ENCODE peak calls at places on chromosomes 7 and 10, in six cellular contexts. One of them, this sample, is unnamed.

GRCh38 chr10:123842692-123843385 is 48.8 kb downstream of the CPXM2 start:
- DNase-seq in GM23248: no peak
- DNase-seq in A549: no peak
- DNase-seq in tibial nerve: no peak
- DNase-seq in CD4-positive, CD25-positive, alpha-beta regulatory T cell: no peak
- DNase-seq in AG04450: no peak
- DNase-seq in this sample: no peak

GRCh38 chr10:4937346-4937745 is 25.9 kb upstream of the AKR1C1 start:
- DNase-seq in AG04450: no peak
- DNase-seq in GM23248: no peak
- DNase-seq in CD4-positive, CD25-positive, alpha-beta regulatory T cell: no peak
- DNase-seq in A549: no peak
- DNase-seq in tibial nerve: no peak
- DNase-seq in this sample: no peak

GRCh38 chr10:95435548-95436279 is 125.5 kb downstream of the SORBS1 start:
- DNase-seq in tibial nerve: no peak
- DNase-seq in AG04450: no peak
- DNase-seq in GM23248: no peak
- DNase-seq in A549: no peak
- DNase-seq in CD4-positive, CD25-positive, alpha-beta regulatory T cell: no peak
- DNase-seq in this sample: no peak

GRCh38 chr10:132938472-132939329 is 3.7 kb downstream of the CFAP46 start:
- DNase-seq in GM23248: peak; percentile 33
- DNase-seq in A549: peak; percentile 40
- DNase-seq in CD4-positive, CD25-positive, alpha-beta regulatory T cell: no peak
- DNase-seq in tibial nerve: no peak
- DNase-seq in AG04450: no peak
- DNase-seq in this sample: no peak

GRCh38 chr7:78530351-78530750 is 731.8 kb downstream of the PHTF2 start:
- DNase-seq in A549: peak; percentile 5
- DNase-seq in AG04450: peak; percentile 15
- DNase-seq in tibial nerve: no peak
- DNase-seq in GM23248: peak; percentile 89
- DNase-seq in CD4-positive, CD25-positive, alpha-beta regulatory T cell: no peak
- DNase-seq in this sample: no peak

GRCh38 chr10:46520941-46521340 is 35.5 kb downstream of the GPRIN2 start:
- DNase-seq in A549: no peak
- DNase-seq in tibial nerve: peak; percentile 7
- DNase-seq in GM23248: peak; percentile 56
- DNase-seq in AG04450: no peak
- DNase-seq in CD4-positive, CD25-positive, alpha-beta regulatory T cell: no peak
- DNase-seq in this sample: no peak

GRCh38 chr10:15123749-15124184 is 26.6 kb downstream of the RPP38 start:
- DNase-seq in GM23248: peak; percentile 79
- DNase-seq in CD4-positive, CD25-positive, alpha-beta regulatory T cell: no peak
- DNase-seq in A549: no peak
- DNase-seq in AG04450: peak; percentile 30
- DNase-seq in tibial nerve: no peak
- DNase-seq in this sample: no peak

GRCh38 chr7:128448751-128449300 is 6.9 kb upstream of the HILPDA start:
- DNase-seq in tibial nerve: no peak
- DNase-seq in A549: no peak
- DNase-seq in CD4-positive, CD25-positive, alpha-beta regulatory T cell: no peak
- DNase-seq in AG04450: no peak
- DNase-seq in GM23248: no peak
- DNase-seq in this sample: no peak

GRCh38 chr7:47844311-47844710 is 104.0 kb downstream of the PKD1L1 start:
- DNase-seq in tibial nerve: no peak
- DNase-seq in GM23248: no peak
- DNase-seq in CD4-positive, CD25-positive, alpha-beta regulatory T cell: no peak
- DNase-seq in AG04450: no peak
- DNase-seq in A549: no peak
- DNase-seq in this sample: no peak

GRCh38 chr7:18405731-18406130 is 89.8 kb upstream of the HDAC9 start:
- DNase-seq in GM23248: no peak
- DNase-seq in CD4-positive, CD25-positive, alpha-beta regulatory T cell: no peak
- DNase-seq in AG04450: no peak
- DNase-seq in A549: no peak
- DNase-seq in tibial nerve: no peak
- DNase-seq in this sample: no peak

GRCh38 chr10:115417585-115418265 is 324.6 kb downstream of the ATRNL1 start:
- DNase-seq in A549: peak; percentile 54
- DNase-seq in CD4-positive, CD25-positive, alpha-beta regulatory T cell: no peak
- DNase-seq in tibial nerve: no peak
- DNase-seq in GM23248: peak; percentile 20
- DNase-seq in AG04450: peak; percentile 6
- DNase-seq in this sample: no peak

GRCh38 chr10:77297370-77297692 is 340.3 kb downstream of the KCNMA1 start:
- DNase-seq in tibial nerve: no peak
- DNase-seq in CD4-positive, CD25-positive, alpha-beta regulatory T cell: no peak
- DNase-seq in A549: peak; percentile 25
- DNase-seq in GM23248: peak; percentile 55
- DNase-seq in AG04450: no peak
- DNase-seq in this sample: no peak

GRCh38 chr10:74208081-74208480 is 57.1 kb downstream of the ADK start:
- DNase-seq in CD4-positive, CD25-positive, alpha-beta regulatory T cell: no peak
- DNase-seq in A549: no peak
- DNase-seq in tibial nerve: no peak
- DNase-seq in AG04450: no peak
- DNase-seq in GM23248: no peak
- DNase-seq in this sample: no peak

GRCh38 chr10:6398419-6398818 is 181.7 kb downstream of the PRKCQ start:
- DNase-seq in GM23248: peak; percentile 22
- DNase-seq in AG04450: no peak
- DNase-seq in A549: no peak
- DNase-seq in tibial nerve: no peak
- DNase-seq in CD4-positive, CD25-positive, alpha-beta regulatory T cell: no peak
- DNase-seq in this sample: no peak

GRCh38 chr10:63711361-63711760 is 190.2 kb downstream of the REEP3 start:
- DNase-seq in CD4-positive, CD25-positive, alpha-beta regulatory T cell: no peak
- DNase-seq in tibial nerve: no peak
- DNase-seq in A549: no peak
- DNase-seq in AG04450: no peak
- DNase-seq in GM23248: no peak
- DNase-seq in this sample: no peak

GRCh38 chr7:151083071-151083823 is at the start of gene TMUB1:
- DNase-seq in GM23248: peak; percentile 82
- DNase-seq in AG04450: no peak
- DNase-seq in CD4-positive, CD25-positive, alpha-beta regulatory T cell: peak; percentile 89
- DNase-seq in A549: peak; percentile 64
- DNase-seq in tibial nerve: no peak
- DNase-seq in this sample: peak; percentile 86

GRCh38 chr7:31398815-31399214 is 58.3 kb upstream of the NEUROD6 start:
- DNase-seq in tibial nerve: no peak
- DNase-seq in CD4-positive, CD25-positive, alpha-beta regulatory T cell: no peak
- DNase-seq in A549: peak; percentile 16
- DNase-seq in GM23248: no peak
- DNase-seq in AG04450: no peak
- DNase-seq in this sample: no peak

GRCh38 chr10:101126684-101127628 is 4.1 kb upstream of the TLX1 start:
- DNase-seq in AG04450: no peak
- DNase-seq in CD4-positive, CD25-positive, alpha-beta regulatory T cell: no peak
- DNase-seq in GM23248: no peak
- DNase-seq in A549: no peak
- DNase-seq in tibial nerve: no peak
- DNase-seq in this sample: no peak

GRCh38 chr10:35643976-35644799 is 2.1 kb upstream of the FZD8 start:
- DNase-seq in GM23248: peak; percentile 50
- DNase-seq in A549: no peak
- DNase-seq in AG04450: no peak
- DNase-seq in CD4-positive, CD25-positive, alpha-beta regulatory T cell: no peak
- DNase-seq in tibial nerve: no peak
- DNase-seq in this sample: no peak

GRCh38 chr10:35642023-35642792 is at the start of gene FZD8:
- DNase-seq in tibial nerve: peak; percentile 82
- DNase-seq in A549: peak; percentile 92
- DNase-seq in AG04450: peak; percentile 77
- DNase-seq in GM23248: peak; percentile 97
- DNase-seq in CD4-positive, CD25-positive, alpha-beta regulatory T cell: peak; percentile 23
- DNase-seq in this sample: peak; percentile 59

GRCh38 chr10:35641430-35642015 is 573 bp downstream of the FZD8 start:
- DNase-seq in AG04450: no peak
- DNase-seq in tibial nerve: no peak
- DNase-seq in GM23248: peak; percentile 84
- DNase-seq in A549: peak; percentile 42
- DNase-seq in CD4-positive, CD25-positive, alpha-beta regulatory T cell: no peak
- DNase-seq in this sample: no peak

GRCh38 chr10:35643151-35643975 is 1.3 kb upstream of the FZD8 start:
- DNase-seq in AG04450: no peak
- DNase-seq in tibial nerve: peak; percentile 49
- DNase-seq in GM23248: peak; percentile 86
- DNase-seq in CD4-positive, CD25-positive, alpha-beta regulatory T cell: no peak
- DNase-seq in A549: peak; percentile 28
- DNase-seq in this sample: no peak

DNA sequence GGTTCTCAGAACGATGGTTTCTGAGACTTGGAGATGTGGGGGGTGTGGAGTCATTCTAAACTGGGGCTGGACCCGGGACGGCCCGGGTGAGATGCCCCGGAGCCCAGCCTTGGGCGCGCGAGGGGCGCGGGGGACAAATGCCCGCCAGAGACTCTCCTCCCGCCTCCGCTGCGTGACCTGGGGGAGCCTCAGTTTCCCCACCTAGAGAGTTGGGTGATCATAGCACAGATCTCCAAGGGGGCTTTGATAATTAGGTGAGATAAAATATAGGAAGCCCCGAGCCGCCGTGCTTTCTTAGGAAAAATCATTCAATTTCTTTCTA is 658 bp upstream of the FZD8 start:
- DNase-seq in CD4-positive, CD25-positive, alpha-beta regulatory T cell: no peak
- DNase-seq in tibial nerve: no peak
- DNase-seq in AG04450: no peak
- DNase-seq in A549: no peak
- DNase-seq in GM23248: no peak
- DNase-seq in this sample: no peak
- H3K4me3 ChIP-seq in CD4-positive, CD25-positive, alpha-beta regulatory T cell: peak overlapping the region; percentile 44
- H3K4me3 ChIP-seq in tibial nerve: peak overlapping the region; percentile 95
- H3K4me3 ChIP-seq in AG04450: peak overlapping the region; percentile 83
- H3K4me3 ChIP-seq in A549: peak overlapping the region; percentile 70
- H3K4me3 ChIP-seq in GM23248: peak overlapping the region; percentile 78
- H3K4me3 ChIP-seq in this sample: peak overlapping the region; percentile 74

GRCh38 chr10:88991161-88991899 is 732 bp downstream of the FAS start:
- DNase-seq in CD4-positive, CD25-positive, alpha-beta regulatory T cell: peak; percentile 42
- DNase-seq in tibial nerve: peak; percentile 65
- DNase-seq in AG04450: no peak
- DNase-seq in A549: peak; percentile 45
- DNase-seq in GM23248: peak; percentile 89
- DNase-seq in this sample: peak; percentile 64

GRCh38 chr10:88995156-88995876 is 4.7 kb downstream of the FAS start:
- DNase-seq in GM23248: no peak
- DNase-seq in tibial nerve: no peak
- DNase-seq in A549: no peak
- DNase-seq in CD4-positive, CD25-positive, alpha-beta regulatory T cell: no peak
- DNase-seq in AG04450: no peak
- DNase-seq in this sample: no peak

GRCh38 chr10:88991900-88992237 is 1.3 kb downstream of the FAS start:
- DNase-seq in AG04450: no peak
- DNase-seq in CD4-positive, CD25-positive, alpha-beta regulatory T cell: no peak
- DNase-seq in A549: no peak
- DNase-seq in GM23248: no peak
- DNase-seq in tibial nerve: no peak
- DNase-seq in this sample: no peak

GRCh38 chr10:88994034-88994433 is 3.4 kb downstream of the FAS start:
- DNase-seq in AG04450: no peak
- DNase-seq in A549: no peak
- DNase-seq in CD4-positive, CD25-positive, alpha-beta regulatory T cell: no peak
- DNase-seq in tibial nerve: no peak
- DNase-seq in GM23248: peak; percentile 77
- DNase-seq in this sample: no peak

DNA sequence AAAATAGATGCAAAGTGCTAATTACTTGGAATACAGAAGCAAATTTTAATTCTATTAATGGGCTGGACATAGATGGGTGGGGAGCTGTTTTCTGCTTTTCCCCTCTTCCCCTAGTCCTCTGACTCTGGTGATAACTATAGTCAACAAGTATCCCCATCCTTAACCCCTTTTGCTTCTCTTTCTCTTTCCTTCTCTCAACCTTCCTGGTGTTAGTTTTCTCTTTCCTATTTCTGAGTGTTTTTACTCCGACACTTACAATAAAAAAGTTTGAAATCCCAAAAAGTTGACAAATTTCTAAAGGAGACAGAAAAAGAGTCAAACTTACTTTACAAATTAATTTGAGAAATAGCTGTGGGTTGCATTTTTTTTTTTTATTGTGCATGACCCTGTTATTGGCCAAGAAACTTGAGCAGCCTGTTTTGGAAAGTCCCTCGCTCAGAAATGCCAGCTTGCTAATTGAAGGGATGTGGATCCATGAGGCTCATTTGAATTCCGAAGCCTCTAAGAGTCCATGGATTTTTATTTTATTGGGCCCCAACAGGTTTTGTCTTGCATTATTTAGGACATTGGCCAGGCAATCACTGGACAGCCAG is 2.4 kb downstream of the FAS start:
- DNase-seq in CD4-positive, CD25-positive, alpha-beta regulatory T cell: no peak
- DNase-seq in A549: no peak
- DNase-seq in AG04450: no peak
- DNase-seq in GM23248: peak; percentile 64
- DNase-seq in tibial nerve: no peak
- DNase-seq in this sample: no peak
- H3K27ac ChIP-seq in CD4-positive, CD25-positive, alpha-beta regulatory T cell: peak overlapping the region; percentile 96
- H3K27ac ChIP-seq in A549: no peak overlapping the region
- H3K27ac ChIP-seq in AG04450: no peak overlapping the region
- H3K27ac ChIP-seq in GM23248: peak overlapping the region; percentile 47
- H3K27ac ChIP-seq in tibial nerve: peak overlapping the region; percentile 97
- H3K27ac ChIP-seq in this sample: peak overlapping the region; percentile 5

DNA sequence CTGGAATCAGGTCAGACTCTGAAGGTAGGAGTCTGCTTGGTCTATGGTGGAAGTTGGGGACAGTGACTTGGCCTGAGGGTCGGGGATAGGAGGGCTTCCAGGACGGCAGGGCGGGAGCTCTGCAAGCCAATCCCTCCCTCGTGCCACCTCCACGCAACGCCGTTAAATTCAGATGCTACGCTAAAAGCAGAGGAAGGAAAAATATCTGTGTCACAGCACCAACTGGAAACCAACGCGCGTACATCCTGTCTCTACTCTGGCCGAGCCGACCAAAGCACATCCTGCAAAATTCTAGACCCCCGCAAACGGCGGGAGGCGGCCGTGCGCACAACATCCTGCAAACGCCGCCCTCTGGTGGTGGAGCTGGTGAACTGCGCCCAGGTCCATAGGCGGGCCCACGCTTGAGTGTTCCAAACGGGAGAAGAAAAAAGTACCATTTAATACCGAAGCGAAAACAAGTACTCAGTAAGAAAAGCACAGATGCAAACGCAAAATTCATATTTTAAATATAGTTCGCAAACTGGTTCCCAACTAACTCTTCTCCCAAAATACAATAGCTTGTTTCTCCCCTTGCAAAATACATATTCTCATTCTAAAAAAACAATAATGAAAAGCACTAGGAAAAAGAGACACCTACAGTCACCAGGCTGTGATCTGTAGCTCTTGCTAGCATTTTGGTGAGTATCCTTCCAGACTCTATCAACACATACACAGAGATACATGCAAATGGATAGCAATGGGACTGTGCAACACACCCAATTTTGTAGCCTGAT is 45.7 kb upstream of the HSPA12A start:
- DNase-seq in AG04450: peak; percentile 27
- DNase-seq in tibial nerve: peak; percentile 72
- DNase-seq in GM23248: peak; percentile 78
- DNase-seq in A549: peak; percentile 62
- DNase-seq in CD4-positive, CD25-positive, alpha-beta regulatory T cell: peak; percentile 48
- DNase-seq in this sample: peak; percentile 79
- H3K4me3 ChIP-seq in AG04450: peak overlapping the region; percentile 48
- H3K4me3 ChIP-seq in tibial nerve: peak overlapping the region; percentile 42
- H3K4me3 ChIP-seq in GM23248: peak overlapping the region; percentile 66
- H3K4me3 ChIP-seq in A549: peak overlapping the region; percentile 40
- H3K4me3 ChIP-seq in CD4-positive, CD25-positive, alpha-beta regulatory T cell: peak overlapping the region; percentile 48
- H3K4me3 ChIP-seq in this sample: peak overlapping the region; percentile 40

GRCh38 chr10:8272794-8273425 is 218.4 kb downstream of the GATA3 start:
- DNase-seq in CD4-positive, CD25-positive, alpha-beta regulatory T cell: no peak
- DNase-seq in AG04450: no peak
- DNase-seq in A549: no peak
- DNase-seq in GM23248: no peak
- DNase-seq in tibial nerve: no peak
- DNase-seq in this sample: no peak
- H3K27ac ChIP-seq in CD4-positive, CD25-positive, alpha-beta regulatory T cell: no peak overlapping the region
- H3K27ac ChIP-seq in AG04450: no peak overlapping the region
- H3K27ac ChIP-seq in A549: no peak overlapping the region
- H3K27ac ChIP-seq in GM23248: no peak overlapping the region
- H3K27ac ChIP-seq in tibial nerve: no peak overlapping the region
- H3K27ac ChIP-seq in this sample: no peak overlapping the region

This sample was measured in CD8-positive, alpha-beta memory T cell.